ENCODE peak calls at places on chromosomes 3 and 15, in seven cellular contexts. One of them, this sample, is unnamed.

GRCh38 chr15:86879250-86880229 is 799.9 kb downstream of the AGBL1 start:
- DNase-seq in mesenchymal stem cell: no peak
- DNase-seq in neuronal stem cell: no peak
- DNase-seq in trophoblast cell: no peak
- DNase-seq in H9: no peak
- DNase-seq in IMR-90: no peak
- DNase-seq in H1: no peak
- DNase-seq in this sample: no peak

GRCh38 chr3:50644556-50644955 is 27.6 kb downstream of the MAPKAPK3 start:
- DNase-seq in neuronal stem cell: no peak
- DNase-seq in trophoblast cell: no peak
- DNase-seq in IMR-90: no peak
- DNase-seq in mesenchymal stem cell: no peak
- DNase-seq in H9: no peak
- DNase-seq in H1: no peak
- DNase-seq in this sample: no peak

GRCh38 chr3:123096701-123097100 is 29.9 kb downstream of the PDIA5 start:
- DNase-seq in H9: no peak
- DNase-seq in neuronal stem cell: no peak
- DNase-seq in mesenchymal stem cell: peak
- DNase-seq in IMR-90: peak
- DNase-seq in trophoblast cell: no peak
- DNase-seq in H1: no peak
- DNase-seq in this sample: no peak

GRCh38 chr3:16993227-16993626 is 108.5 kb downstream of the PLCL2 start:
- DNase-seq in neuronal stem cell: no peak
- DNase-seq in H1: no peak
- DNase-seq in H9: no peak
- DNase-seq in trophoblast cell: peak
- DNase-seq in mesenchymal stem cell: peak
- DNase-seq in IMR-90: peak
- DNase-seq in this sample: no peak

GRCh38 chr3:172449468-172450149 is 1.4 kb upstream of the GHSR start:
- DNase-seq in IMR-90: peak
- DNase-seq in H9: peak
- DNase-seq in neuronal stem cell: peak
- DNase-seq in trophoblast cell: peak
- DNase-seq in mesenchymal stem cell: peak
- DNase-seq in H1: no peak
- DNase-seq in this sample: peak

GRCh38 chr3:38957296-38957695 is 94.4 kb downstream of the SCN11A start:
- DNase-seq in neuronal stem cell: no peak
- DNase-seq in H1: no peak
- DNase-seq in trophoblast cell: peak
- DNase-seq in mesenchymal stem cell: no peak
- DNase-seq in IMR-90: no peak
- DNase-seq in H9: no peak
- DNase-seq in this sample: no peak

GRCh38 chr3:9770276-9770812 is 597 bp upstream of the CAMK1 start:
- DNase-seq in H1: no peak
- DNase-seq in H9: no peak
- DNase-seq in neuronal stem cell: no peak
- DNase-seq in trophoblast cell: no peak
- DNase-seq in IMR-90: no peak
- DNase-seq in mesenchymal stem cell: no peak
- DNase-seq in this sample: no peak

GRCh38 chr3:122265937-122266336 is 59.1 kb upstream of the CSTA start:
- DNase-seq in trophoblast cell: no peak
- DNase-seq in mesenchymal stem cell: no peak
- DNase-seq in neuronal stem cell: no peak
- DNase-seq in IMR-90: no peak
- DNase-seq in H9: no peak
- DNase-seq in H1: no peak
- DNase-seq in this sample: peak

GRCh38 chr3:177262396-177262795 is 65.1 kb upstream of the TBL1XR1 start:
- DNase-seq in IMR-90: peak
- DNase-seq in H9: peak
- DNase-seq in H1: no peak
- DNase-seq in neuronal stem cell: no peak
- DNase-seq in mesenchymal stem cell: peak
- DNase-seq in trophoblast cell: no peak
- DNase-seq in this sample: peak

GRCh38 chr15:52609593-52609992 is 40.8 kb upstream of the ARPP19 start:
- DNase-seq in neuronal stem cell: no peak
- DNase-seq in IMR-90: no peak
- DNase-seq in H1: no peak
- DNase-seq in H9: no peak
- DNase-seq in trophoblast cell: no peak
- DNase-seq in mesenchymal stem cell: no peak
- DNase-seq in this sample: no peak
- H2BK5ac ChIP-seq in neuronal stem cell: no peak
- H2BK5ac ChIP-seq in IMR-90: no peak
- H2BK5ac ChIP-seq in H1: no peak
- H2BK5ac ChIP-seq in H9: no peak
- H2BK5ac ChIP-seq in trophoblast cell: no peak
- H2BK5ac ChIP-seq in mesenchymal stem cell: no peak
- H2BK5ac ChIP-seq in this sample: no peak

DNA sequence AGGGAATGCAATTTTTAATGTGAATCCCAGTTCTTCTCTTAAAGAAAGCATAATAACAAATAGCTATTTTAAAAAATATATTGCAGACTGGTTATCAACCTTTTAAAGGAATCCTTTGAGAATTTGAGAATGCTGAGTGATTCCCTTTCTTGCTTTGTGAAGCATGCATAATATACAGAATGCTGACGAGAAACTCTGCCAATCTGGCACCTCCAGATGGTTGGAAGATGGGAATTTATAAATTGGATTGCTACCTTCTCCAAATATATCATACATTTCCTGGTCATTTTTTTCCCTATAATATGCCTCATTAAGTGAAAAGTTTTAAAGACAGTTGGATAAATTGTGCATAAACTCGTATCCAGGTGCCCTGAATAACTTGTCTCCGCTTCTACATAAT is 333.9 kb upstream of the ARPP21 start:
- DNase-seq in neuronal stem cell: no peak
- DNase-seq in trophoblast cell: no peak
- DNase-seq in mesenchymal stem cell: no peak
- DNase-seq in H9: no peak
- DNase-seq in H1: no peak
- DNase-seq in IMR-90: no peak
- DNase-seq in this sample: no peak
- H4K8ac ChIP-seq in neuronal stem cell: no peak
- H4K8ac ChIP-seq in trophoblast cell: no peak
- H4K8ac ChIP-seq in mesenchymal stem cell: no peak
- H4K8ac ChIP-seq in H9: no peak
- H4K8ac ChIP-seq in H1: no peak
- H4K8ac ChIP-seq in IMR-90: no peak
- H4K8ac ChIP-seq in this sample: no peak

GRCh38 chr15:20355256-20355868 is 186.2 kb downstream of the GOLGA6L6 start:
- DNase-seq in H1: no peak
- DNase-seq in trophoblast cell: no peak
- DNase-seq in H9: peak
- DNase-seq in IMR-90: no peak
- DNase-seq in neuronal stem cell: no peak
- DNase-seq in mesenchymal stem cell: no peak
- DNase-seq in this sample: no peak

GRCh38 chr15:20356444-20357138 is 185.0 kb downstream of the GOLGA6L6 start:
- DNase-seq in IMR-90: no peak
- DNase-seq in H1: no peak
- DNase-seq in H9: peak
- DNase-seq in mesenchymal stem cell: peak
- DNase-seq in trophoblast cell: peak
- DNase-seq in neuronal stem cell: peak
- DNase-seq in this sample: peak

GRCh38 chr15:20357139-20358065 is 184.2 kb downstream of the GOLGA6L6 start:
- DNase-seq in H9: peak
- DNase-seq in trophoblast cell: no peak
- DNase-seq in IMR-90: no peak
- DNase-seq in neuronal stem cell: no peak
- DNase-seq in H1: no peak
- DNase-seq in mesenchymal stem cell: no peak
- DNase-seq in this sample: no peak

GRCh38 chr15:20358781-20359414 is 182.7 kb downstream of the GOLGA6L6 start:
- DNase-seq in mesenchymal stem cell: no peak
- DNase-seq in H9: no peak
- DNase-seq in neuronal stem cell: no peak
- DNase-seq in IMR-90: no peak
- DNase-seq in H1: no peak
- DNase-seq in trophoblast cell: no peak
- DNase-seq in this sample: no peak

DNA sequence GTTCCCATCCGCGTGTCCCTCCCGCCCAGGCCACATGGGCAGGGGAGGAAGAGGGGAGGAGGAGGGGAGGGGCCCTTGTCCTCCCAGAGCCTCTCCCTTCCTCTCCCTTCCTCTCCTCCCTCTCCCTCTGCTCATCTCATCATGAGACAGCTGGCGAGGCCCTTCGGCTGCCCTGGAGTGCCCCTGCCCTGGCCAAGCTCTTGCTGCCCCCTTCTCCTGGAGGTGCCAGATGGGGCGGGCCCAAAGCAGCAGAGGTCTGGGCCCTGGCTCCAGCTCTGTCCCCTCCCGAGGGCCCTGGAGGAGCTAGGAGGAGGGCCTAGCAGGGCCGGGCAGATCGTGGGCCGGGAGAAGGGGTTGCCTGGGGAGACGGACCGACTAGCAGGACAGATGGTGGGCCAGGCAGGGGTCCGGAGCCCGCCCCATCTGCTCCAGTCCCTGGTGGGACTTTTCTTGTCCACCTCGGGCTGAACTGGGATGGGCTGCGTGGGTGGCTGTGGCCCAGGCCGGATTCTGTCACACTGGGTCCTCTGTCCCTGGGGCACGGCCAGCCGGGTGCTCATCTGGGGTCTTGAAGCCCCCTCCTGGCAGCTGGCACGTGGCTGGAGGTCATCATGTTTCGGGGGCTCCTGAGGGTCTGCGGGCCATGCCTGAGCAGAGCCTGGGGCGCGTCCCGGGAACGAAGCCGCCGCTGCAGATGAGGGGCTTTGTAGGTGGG is 183.4 kb downstream of the GOLGA6L6 start:
- DNase-seq in H9: peak
- DNase-seq in H1: no peak
- DNase-seq in IMR-90: no peak
- DNase-seq in mesenchymal stem cell: no peak
- DNase-seq in trophoblast cell: no peak
- DNase-seq in neuronal stem cell: no peak
- DNase-seq in this sample: no peak
- H2AK5ac ChIP-seq in H9: no peak
- H2AK5ac ChIP-seq in H1: no peak
- H2AK5ac ChIP-seq in IMR-90: no peak
- H2AK5ac ChIP-seq in mesenchymal stem cell: no peak
- H2AK5ac ChIP-seq in trophoblast cell: no peak
- H2AK5ac ChIP-seq in neuronal stem cell: no peak
- H2AK5ac ChIP-seq in this sample: no peak

GRCh38 chr3:94978076-94978475 is 915.2 kb downstream of the NSUN3 start:
- DNase-seq in IMR-90: no peak
- DNase-seq in trophoblast cell: no peak
- DNase-seq in neuronal stem cell: no peak
- DNase-seq in H9: no peak
- DNase-seq in mesenchymal stem cell: no peak
- DNase-seq in H1: no peak
- DNase-seq in this sample: no peak
- H2BK5ac ChIP-seq in IMR-90: no peak
- H2BK5ac ChIP-seq in trophoblast cell: no peak
- H2BK5ac ChIP-seq in neuronal stem cell: no peak
- H2BK5ac ChIP-seq in H9: no peak
- H2BK5ac ChIP-seq in mesenchymal stem cell: no peak
- H2BK5ac ChIP-seq in H1: no peak
- H2BK5ac ChIP-seq in this sample: no peak

GRCh38 chr3:186633481-186633880 is 6.7 kb upstream of the FETUB start:
- DNase-seq in mesenchymal stem cell: no peak
- DNase-seq in trophoblast cell: no peak
- DNase-seq in IMR-90: no peak
- DNase-seq in H9: no peak
- DNase-seq in H1: no peak
- DNase-seq in neuronal stem cell: no peak
- DNase-seq in this sample: no peak
- H4K8ac ChIP-seq in mesenchymal stem cell: no peak
- H4K8ac ChIP-seq in trophoblast cell: no peak
- H4K8ac ChIP-seq in IMR-90: no peak
- H4K8ac ChIP-seq in H9: no peak
- H4K8ac ChIP-seq in H1: no peak
- H4K8ac ChIP-seq in neuronal stem cell: no peak
- H4K8ac ChIP-seq in this sample: no peak

GRCh38 chr3:98039322-98040024 is 4.4 kb upstream of the GABRR3 start:
- DNase-seq in neuronal stem cell: peak
- DNase-seq in H9: peak
- DNase-seq in trophoblast cell: peak
- DNase-seq in H1: peak
- DNase-seq in mesenchymal stem cell: peak
- DNase-seq in IMR-90: peak
- DNase-seq in this sample: peak

GRCh38 chr3:98038876-98039275 is 3.8 kb upstream of the GABRR3 start:
- DNase-seq in IMR-90: no peak
- DNase-seq in trophoblast cell: no peak
- DNase-seq in H9: no peak
- DNase-seq in neuronal stem cell: no peak
- DNase-seq in mesenchymal stem cell: no peak
- DNase-seq in H1: no peak
- DNase-seq in this sample: no peak

GRCh38 chr3:98035208-98035607 is at the start of gene GABRR3:
- DNase-seq in neuronal stem cell: no peak
- DNase-seq in mesenchymal stem cell: no peak
- DNase-seq in trophoblast cell: no peak
- DNase-seq in IMR-90: no peak
- DNase-seq in H1: no peak
- DNase-seq in H9: no peak
- DNase-seq in this sample: no peak

GRCh38 chr3:98041350-98041749 is 6.2 kb upstream of the GABRR3 start:
- DNase-seq in IMR-90: no peak
- DNase-seq in mesenchymal stem cell: no peak
- DNase-seq in H9: no peak
- DNase-seq in neuronal stem cell: no peak
- DNase-seq in trophoblast cell: no peak
- DNase-seq in H1: no peak
- DNase-seq in this sample: no peak

DNA sequence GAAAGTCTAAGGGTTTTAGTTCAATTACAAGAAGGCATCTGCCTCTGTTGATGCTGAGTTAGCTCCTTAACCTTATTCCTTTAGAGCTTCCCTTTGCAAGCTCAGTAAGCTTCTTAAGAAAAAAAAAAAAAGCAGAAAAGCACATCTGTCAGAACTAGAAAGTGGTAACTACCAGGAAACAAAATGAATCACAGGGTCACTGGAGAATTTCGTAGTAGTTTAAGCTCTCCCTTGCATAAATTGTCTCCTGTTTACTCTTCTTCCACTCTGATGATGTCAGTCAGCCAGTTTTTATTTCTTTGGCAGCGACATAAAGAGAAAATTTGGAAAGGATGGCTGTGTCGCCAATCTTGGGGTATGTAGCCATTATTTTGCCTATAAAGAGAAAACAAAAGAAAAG is 3.1 kb upstream of the GABRR3 start:
- DNase-seq in IMR-90: no peak
- DNase-seq in H9: no peak
- DNase-seq in trophoblast cell: no peak
- DNase-seq in neuronal stem cell: no peak
- DNase-seq in mesenchymal stem cell: peak
- DNase-seq in H1: no peak
- DNase-seq in this sample: no peak
- H2AK5ac ChIP-seq in IMR-90: no peak
- H2AK5ac ChIP-seq in H9: no peak
- H2AK5ac ChIP-seq in trophoblast cell: no peak
- H2AK5ac ChIP-seq in neuronal stem cell: no peak
- H2AK5ac ChIP-seq in mesenchymal stem cell: no peak
- H2AK5ac ChIP-seq in H1: no peak
- H2AK5ac ChIP-seq in this sample: no peak